ENCODE peak calls at places on chromosomes 2 and 18, in five cellular contexts. S is type B pancreatic cell; O is astrocyte of the spinal cord; P is ELR; V is activated CD4-positive, alpha-beta T cell treated with anti-CD3 and anti-CD28 coated beads, Interleukin-2, amount 50 U/mL, for 48 hours. Z is an unnamed sample.
A peak's percentile ranks its signal among the peaks of the same experiment; 100 is the strongest.

GRCh38 chr2:223949241-223949640 is 4.1 kb upstream of the WDFY1 start:
- DNase-seq in P (no peak), O (no peak), S (no peak), V (no peak), Z (no peak)

GRCh38 chr2:138090330-138090729 is 126.1 kb downstream of the HNMT start:
- DNase-seq in V (no peak), S (no peak), P (peak; percentile 52), O (peak; percentile 64), Z (peak; percentile 50)

GRCh38 chr2:173472112-173472511 is 117.4 kb downstream of the CDCA7 start:
- DNase-seq in O (no peak), V (no peak), P (no peak), S (no peak), Z (no peak)

GRCh38 chr2:201618744-201619654 is 24.3 kb downstream of the TMEM237 start:
- DNase-seq in S (no peak), P (peak; percentile 63), O (peak; percentile 76), V (no peak), Z (no peak)

GRCh38 chr2:96839288-96839874 is 4.4 kb downstream of the ANKRD23 start:
- DNase-seq in V (peak; percentile 88), P (no peak), O (no peak), S (no peak), Z (no peak)

GRCh38 chr18:28013064-28013463 is 163.9 kb downstream of the CDH2 start:
- DNase-seq in V (no peak), O (no peak), S (no peak), P (peak; percentile 54), Z (no peak)

GRCh38 chr18:54031243-54031642 is 193.2 kb downstream of the MBD2 start:
- DNase-seq in V (no peak), S (no peak), O (no peak), P (no peak), Z (no peak)

GRCh38 chr18:48172226-48173006 is 236.8 kb downstream of the ZBTB7C start:
- DNase-seq in P (no peak), O (no peak), S (no peak), V (no peak), Z (no peak)

GRCh38 chr2:213834746-213835145 is 550.5 kb downstream of the SPAG16 start:
- DNase-seq in V (no peak), O (no peak), S (no peak), P (no peak), Z (no peak)

GRCh38 chr18:38052879-38053590 is 487.4 kb upstream of the CELF4 start:
- DNase-seq in V (no peak), O (no peak), S (no peak), P (no peak), Z (no peak)

GRCh38 chr2:86039178-86039962 is 66.3 kb downstream of the POLR1A start:
- DNase-seq in V (no peak), S (no peak), O (no peak), P (no peak), Z (no peak)

GRCh38 chr2:191376981-191377629 is 131.9 kb downstream of the MYO1B start:
- DNase-seq in O (peak; percentile 88), S (no peak), V (peak; percentile 47), P (peak; percentile 95), Z (peak; percentile 71)

GRCh38 chr2:3608373-3609278 is 13.7 kb downstream of the COLEC11 start:
- DNase-seq in O (no peak), V (no peak), P (no peak), S (no peak), Z (no peak)

GRCh38 chr2:32940598-32940997 is 6.2 kb upstream of the LTBP1 start:
- DNase-seq in O (no peak), S (no peak), V (no peak), P (no peak), Z (no peak)

GRCh38 chr2:202109737-202110184 is 36.7 kb downstream of the KIAA2012 start:
- DNase-seq in V (no peak), P (no peak), O (peak; percentile 69), S (no peak), Z (no peak)

GRCh38 chr2:8549273-8549922 is 132.5 kb upstream of the ID2 start:
- DNase-seq in V (no peak), O (no peak), P (no peak), S (no peak), Z (no peak)

GRCh38 chr2:109028280-109028679 is 39.3 kb upstream of the EDAR start:
- DNase-seq in S (no peak), P (no peak), O (no peak), V (no peak), Z (no peak)

GRCh38 chr18:72866901-72867701 is 686 bp downstream of the NETO1 start:
- DNase-seq in V (no peak), S (no peak), O (peak; percentile 49), P (no peak), Z (no peak)

GRCh38 chr2:128622371-128622770 is 303.7 kb upstream of the HS6ST1 start:
- DNase-seq in S (no peak), P (no peak), O (no peak), V (no peak), Z (no peak)

GRCh38 chr2:105827351-105828096 is 82.8 kb downstream of the NCK2 start:
- DNase-seq in S (no peak), P (no peak), V (no peak), O (no peak), Z (no peak)

GRCh38 chr2:181656450-181657261 is at the start of gene CERKL:
- DNase-seq in V (peak; percentile 34), O (peak; percentile 27), P (peak; percentile 65), S (no peak), Z (peak; percentile 83)

GRCh38 chr2:189835855-189836558 is 51.8 kb downstream of the PMS1 start:
- DNase-seq in O (peak; percentile 25), V (no peak), S (no peak), P (no peak), Z (no peak)

GRCh38 chr18:77001979-77002378 is 130.6 kb downstream of the MBP start:
- DNase-seq in V (no peak), O (no peak), P (no peak), S (no peak), Z (no peak)

GRCh38 chr2:133794114-133794513 is 225.9 kb upstream of the NCKAP5 start:
- DNase-seq in V (no peak), O (no peak), P (no peak), S (no peak), Z (no peak)

GRCh38 chr18:62729487-62730386 is 14.4 kb downstream of the PHLPP1 start:
- DNase-seq in S (no peak), V (no peak), O (no peak), P (no peak), Z (no peak)

GRCh38 chr2:208047840-208048239 is 22.5 kb upstream of the PLEKHM3 start:
- DNase-seq in S (no peak), O (no peak), V (no peak), P (no peak), Z (no peak)

GRCh38 chr2:235463893-235464292 is 29.9 kb upstream of the AGAP1 start:
- DNase-seq in V (no peak), P (no peak), O (no peak), S (no peak), Z (no peak)

GRCh38 chr2:32960238-32960637 is 13.5 kb downstream of the LTBP1 start:
- DNase-seq in P (no peak), S (no peak), O (no peak), V (no peak), Z (no peak)

GRCh38 chr2:238551091-238551490 is 124.4 kb downstream of the ASB1 start:
- DNase-seq in P (no peak), O (no peak), S (no peak), V (no peak), Z (no peak)

GRCh38 chr2:170464268-170464667 is 250.9 kb upstream of the SP5 start:
- DNase-seq in S (no peak), O (no peak), P (no peak), V (no peak), Z (no peak)

GRCh38 chr2:43333096-43333655 is 106.8 kb upstream of the ZFP36L2 start:
- DNase-seq in V (no peak), O (no peak), P (no peak), S (no peak), Z (no peak)

GRCh38 chr2:240881913-240882312 is 13.3 kb downstream of the AGXT start:
- DNase-seq in O (no peak), P (no peak), S (no peak), V (no peak), Z (no peak)

GRCh38 chr18:57921708-57922107 is 118.6 kb upstream of the ATP8B1 start:
- DNase-seq in P (peak; percentile 65), O (peak; percentile 16), S (no peak), V (no peak), Z (no peak)

GRCh38 chr18:50622865-50623393 is 63.0 kb downstream of the MAPK4 start:
- DNase-seq in P (no peak), V (no peak), O (no peak), S (no peak), Z (no peak)

GRCh38 chr2:8575011-8575750 is 106.7 kb upstream of the ID2 start:
- DNase-seq in O (no peak), S (peak; percentile 54), V (peak; percentile 43), P (no peak), Z (no peak)